ENCODE peak calls at places on chromosomes 1 and 21, in seven cellular contexts. One of them, this sample, is unnamed.

GRCh38 chr1:233673947-233674431 is 60.1 kb downstream of the KCNK1 start:
- DNase-seq in GM12892: no peak
- DNase-seq in sigmoid colon: no peak
- DNase-seq in body of pancreas: no peak
- DNase-seq in A549: peak
- DNase-seq in heart left ventricle: no peak
- DNase-seq in IMR-90: peak
- DNase-seq in this sample: no peak

GRCh38 chr1:19351858-19352257 is 39.7 kb downstream of the SLC66A1 start:
- DNase-seq in GM12892: no peak
- DNase-seq in sigmoid colon: peak
- DNase-seq in body of pancreas: no peak
- DNase-seq in A549: no peak
- DNase-seq in heart left ventricle: no peak
- DNase-seq in IMR-90: no peak
- DNase-seq in this sample: no peak

GRCh38 chr1:94265011-94265422 is 27.6 kb upstream of the ARHGAP29 start:
- DNase-seq in GM12892: no peak
- DNase-seq in sigmoid colon: no peak
- DNase-seq in body of pancreas: no peak
- DNase-seq in A549: no peak
- DNase-seq in heart left ventricle: no peak
- DNase-seq in IMR-90: no peak
- DNase-seq in this sample: no peak

GRCh38 chr1:47906466-47907191 is 90.6 kb downstream of the TRABD2B start:
- DNase-seq in GM12892: no peak
- DNase-seq in sigmoid colon: no peak
- DNase-seq in body of pancreas: no peak
- DNase-seq in A549: no peak
- DNase-seq in heart left ventricle: no peak
- DNase-seq in IMR-90: no peak
- DNase-seq in this sample: no peak

GRCh38 chr1:8473892-8474300 is 156.0 kb downstream of the SLC45A1 start:
- DNase-seq in GM12892: no peak
- DNase-seq in sigmoid colon: no peak
- DNase-seq in body of pancreas: no peak
- DNase-seq in A549: no peak
- DNase-seq in heart left ventricle: no peak
- DNase-seq in IMR-90: no peak
- DNase-seq in this sample: no peak

GRCh38 chr1:180622658-180623508 is 8.9 kb upstream of the XPR1 start:
- DNase-seq in GM12892: no peak
- DNase-seq in sigmoid colon: no peak
- DNase-seq in body of pancreas: no peak
- DNase-seq in A549: no peak
- DNase-seq in heart left ventricle: no peak
- DNase-seq in IMR-90: no peak
- DNase-seq in this sample: no peak

GRCh38 chr1:216587715-216588114 is 135.5 kb downstream of the ESRRG start:
- DNase-seq in GM12892: no peak
- DNase-seq in sigmoid colon: no peak
- DNase-seq in body of pancreas: no peak
- DNase-seq in A549: no peak
- DNase-seq in heart left ventricle: no peak
- DNase-seq in IMR-90: peak
- DNase-seq in this sample: no peak

GRCh38 chr1:39685071-39685470 is 6.2 kb downstream of the HPCAL4 start:
- DNase-seq in GM12892: no peak
- DNase-seq in sigmoid colon: no peak
- DNase-seq in body of pancreas: no peak
- DNase-seq in A549: no peak
- DNase-seq in heart left ventricle: no peak
- DNase-seq in IMR-90: no peak
- DNase-seq in this sample: no peak

GRCh38 chr1:110384581-110385321 is 6.1 kb downstream of the SLC16A4 start:
- DNase-seq in GM12892: no peak
- DNase-seq in sigmoid colon: no peak
- DNase-seq in body of pancreas: no peak
- DNase-seq in A549: no peak
- DNase-seq in heart left ventricle: no peak
- DNase-seq in IMR-90: no peak
- DNase-seq in this sample: no peak

GRCh38 chr21:45822002-45822397 is 159.6 kb upstream of the COL6A1 start:
- DNase-seq in GM12892: no peak
- DNase-seq in sigmoid colon: peak
- DNase-seq in body of pancreas: no peak
- DNase-seq in A549: no peak
- DNase-seq in heart left ventricle: no peak
- DNase-seq in IMR-90: no peak
- DNase-seq in this sample: no peak

GRCh38 chr1:183030053-183030452 is 6.8 kb downstream of the LAMC1 start:
- DNase-seq in GM12892: no peak
- DNase-seq in sigmoid colon: no peak
- DNase-seq in body of pancreas: no peak
- DNase-seq in A549: peak
- DNase-seq in heart left ventricle: no peak
- DNase-seq in IMR-90: no peak
- DNase-seq in this sample: no peak

GRCh38 chr1:246564839-246565750 is 966 bp downstream of the TFB2M start:
- DNase-seq in GM12892: no peak
- DNase-seq in sigmoid colon: no peak
- DNase-seq in body of pancreas: no peak
- DNase-seq in A549: no peak
- DNase-seq in heart left ventricle: no peak
- DNase-seq in IMR-90: no peak
- DNase-seq in this sample: peak

GRCh38 chr1:198549863-198550262 is 9.4 kb upstream of the ATP6V1G3 start:
- DNase-seq in GM12892: peak
- DNase-seq in sigmoid colon: no peak
- DNase-seq in body of pancreas: no peak
- DNase-seq in A549: no peak
- DNase-seq in heart left ventricle: no peak
- DNase-seq in IMR-90: no peak
- DNase-seq in this sample: no peak

GRCh38 chr1:116374340-116375164 is 1.5 kb downstream of the ATP1A1 start:
- DNase-seq in GM12892: no peak
- DNase-seq in sigmoid colon: no peak
- DNase-seq in body of pancreas: peak
- DNase-seq in A549: no peak
- DNase-seq in heart left ventricle: no peak
- DNase-seq in IMR-90: no peak
- DNase-seq in this sample: peak

GRCh38 chr1:159925713-159926066 is 383 bp upstream of the TAGLN2 start:
- DNase-seq in GM12892: no peak
- DNase-seq in sigmoid colon: peak
- DNase-seq in body of pancreas: peak
- DNase-seq in A549: no peak
- DNase-seq in heart left ventricle: peak
- DNase-seq in IMR-90: no peak
- DNase-seq in this sample: no peak

GRCh38 chr1:225769687-225770086 is 7.9 kb upstream of the SRP9 start:
- DNase-seq in GM12892: no peak
- DNase-seq in sigmoid colon: no peak
- DNase-seq in body of pancreas: no peak
- DNase-seq in A549: no peak
- DNase-seq in heart left ventricle: no peak
- DNase-seq in IMR-90: no peak
- DNase-seq in this sample: no peak

GRCh38 chr1:21278898-21279819 is 11.1 kb downstream of the ECE1 start:
- DNase-seq in GM12892: no peak
- DNase-seq in sigmoid colon: no peak
- DNase-seq in body of pancreas: no peak
- DNase-seq in A549: no peak
- DNase-seq in heart left ventricle: no peak
- DNase-seq in IMR-90: peak
- DNase-seq in this sample: no peak

GRCh38 chr1:29142714-29143113 is 19.0 kb upstream of the TMEM200B start:
- DNase-seq in GM12892: no peak
- DNase-seq in sigmoid colon: no peak
- DNase-seq in body of pancreas: no peak
- DNase-seq in A549: no peak
- DNase-seq in heart left ventricle: no peak
- DNase-seq in IMR-90: no peak
- DNase-seq in this sample: no peak

GRCh38 chr21:25639167-25639921 is at the start of gene JAM2:
- DNase-seq in GM12892: peak
- DNase-seq in sigmoid colon: peak
- DNase-seq in body of pancreas: peak
- DNase-seq in A549: peak
- DNase-seq in heart left ventricle: peak
- DNase-seq in IMR-90: peak
- DNase-seq in this sample: peak

GRCh38 chr21:43193651-43194302 is 25.0 kb downstream of the CRYAA start:
- DNase-seq in GM12892: no peak
- DNase-seq in sigmoid colon: peak
- DNase-seq in body of pancreas: peak
- DNase-seq in A549: no peak
- DNase-seq in heart left ventricle: peak
- DNase-seq in IMR-90: peak
- DNase-seq in this sample: no peak

DNA sequence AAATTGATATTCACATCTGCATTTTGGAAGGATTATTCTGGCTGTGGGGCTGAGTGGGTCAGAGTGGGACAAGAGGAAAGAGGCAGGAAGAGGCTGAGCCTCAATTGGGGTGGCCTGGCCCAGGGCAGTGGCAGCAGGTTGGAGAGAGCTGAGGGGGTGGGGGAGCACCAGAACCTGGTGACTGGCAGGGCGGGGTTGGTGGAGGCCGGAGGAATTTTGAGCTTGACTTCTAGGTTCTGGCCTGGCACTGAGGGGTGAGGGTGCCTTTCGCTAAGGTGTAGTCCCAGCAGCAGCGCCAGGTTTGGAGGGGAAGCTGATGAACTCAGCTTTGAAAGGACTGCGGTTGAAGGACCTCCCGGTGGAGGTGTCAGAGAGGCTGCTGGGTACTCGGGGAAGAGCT is 33.6 kb upstream of the KDM4A start:
- DNase-seq in GM12892: no peak
- DNase-seq in sigmoid colon: no peak
- DNase-seq in body of pancreas: no peak
- DNase-seq in A549: no peak
- DNase-seq in heart left ventricle: no peak
- DNase-seq in IMR-90: no peak
- DNase-seq in this sample: no peak
- TF ChIP-seq POLR2A in GM12892: no peak
- TF ChIP-seq POLR2A in sigmoid colon: no peak
- TF ChIP-seq POLR2A in body of pancreas: no peak
- TF ChIP-seq POLR2A in A549: no peak
- TF ChIP-seq POLR2A in heart left ventricle: no peak
- TF ChIP-seq POLR2A in IMR-90: no peak
- TF ChIP-seq POLR2A in this sample: no peak

GRCh38 chr1:218674280-218674773 is 329.2 kb downstream of the TGFB2 start:
- DNase-seq in GM12892: no peak
- DNase-seq in sigmoid colon: no peak
- DNase-seq in body of pancreas: peak
- DNase-seq in A549: peak
- DNase-seq in heart left ventricle: peak
- DNase-seq in IMR-90: peak
- DNase-seq in this sample: no peak
- TF ChIP-seq POLR2A in GM12892: no peak
- TF ChIP-seq POLR2A in sigmoid colon: no peak
- TF ChIP-seq POLR2A in body of pancreas: no peak
- TF ChIP-seq POLR2A in A549: no peak
- TF ChIP-seq POLR2A in heart left ventricle: no peak
- TF ChIP-seq POLR2A in IMR-90: no peak
- TF ChIP-seq POLR2A in this sample: no peak

GRCh38 chr21:33976980-33977720 is 61.5 kb upstream of the ATP5PO start:
- DNase-seq in GM12892: no peak
- DNase-seq in sigmoid colon: no peak
- DNase-seq in body of pancreas: no peak
- DNase-seq in A549: no peak
- DNase-seq in heart left ventricle: no peak
- DNase-seq in IMR-90: no peak
- DNase-seq in this sample: no peak

GRCh38 chr21:33974513-33975468 is 59.2 kb upstream of the ATP5PO start:
- DNase-seq in GM12892: no peak
- DNase-seq in sigmoid colon: no peak
- DNase-seq in body of pancreas: no peak
- DNase-seq in A549: no peak
- DNase-seq in heart left ventricle: no peak
- DNase-seq in IMR-90: no peak
- DNase-seq in this sample: no peak

GRCh38 chr21:33977721-33978369 is 62.2 kb upstream of the ATP5PO start:
- DNase-seq in GM12892: no peak
- DNase-seq in sigmoid colon: no peak
- DNase-seq in body of pancreas: no peak
- DNase-seq in A549: no peak
- DNase-seq in heart left ventricle: no peak
- DNase-seq in IMR-90: no peak
- DNase-seq in this sample: no peak

GRCh38 chr21:33976082-33976979 is 60.7 kb upstream of the ATP5PO start:
- DNase-seq in GM12892: no peak
- DNase-seq in sigmoid colon: peak
- DNase-seq in body of pancreas: peak
- DNase-seq in A549: peak
- DNase-seq in heart left ventricle: peak
- DNase-seq in IMR-90: peak
- DNase-seq in this sample: peak

GRCh38 chr21:33975548-33976081 is 60.0 kb upstream of the ATP5PO start:
- DNase-seq in GM12892: peak
- DNase-seq in sigmoid colon: no peak
- DNase-seq in body of pancreas: peak
- DNase-seq in A549: peak
- DNase-seq in heart left ventricle: no peak
- DNase-seq in IMR-90: peak
- DNase-seq in this sample: no peak
- TF ChIP-seq POLR2A in GM12892: peak
- TF ChIP-seq POLR2A in sigmoid colon: no peak
- TF ChIP-seq POLR2A in body of pancreas: no peak
- TF ChIP-seq POLR2A in A549: no peak
- TF ChIP-seq POLR2A in heart left ventricle: no peak
- TF ChIP-seq POLR2A in IMR-90: no peak
- TF ChIP-seq POLR2A in this sample: no peak

DNA sequence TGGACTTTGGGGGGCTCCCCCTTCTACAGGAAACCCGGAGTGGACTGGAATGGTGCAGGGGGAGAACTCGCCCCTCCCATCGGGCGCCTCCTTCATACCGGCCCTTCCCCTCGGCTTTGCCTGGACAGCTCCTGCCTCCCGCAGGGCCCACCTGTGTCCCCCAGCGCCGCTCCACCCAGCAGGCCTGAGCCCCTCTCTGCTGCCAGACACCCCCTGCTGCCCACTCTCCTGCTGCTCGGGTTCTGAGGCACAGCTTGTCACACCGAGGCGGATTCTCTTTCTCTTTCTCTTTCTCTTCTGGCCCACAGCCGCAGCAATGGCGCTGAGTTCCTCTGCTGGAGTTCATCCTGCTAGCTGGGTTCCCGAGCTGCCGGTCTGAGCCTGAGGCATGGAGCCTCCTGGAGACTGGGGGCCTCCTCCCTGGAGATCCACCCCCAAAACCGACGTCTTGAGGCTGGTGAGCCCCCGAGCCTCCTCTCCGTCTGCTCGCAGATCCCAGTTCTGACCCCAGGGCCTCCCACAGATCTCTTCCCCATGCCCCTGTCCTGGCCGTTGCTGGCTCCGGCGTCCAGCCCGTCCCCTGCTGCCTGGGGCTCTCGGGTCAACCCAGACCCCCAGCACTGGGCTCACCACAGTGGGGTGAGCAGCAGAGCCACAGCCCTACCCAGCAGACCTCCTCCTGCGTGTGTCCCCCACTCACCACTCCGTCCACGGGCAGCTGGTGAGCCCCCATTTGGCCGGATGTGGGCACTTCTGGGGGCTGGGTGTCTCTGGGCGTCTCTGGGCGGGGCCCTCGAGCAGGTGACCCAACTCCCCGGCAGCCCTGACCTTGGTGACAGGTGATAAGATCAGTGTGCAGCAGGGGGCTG is at the start of gene TNFRSF14:
- DNase-seq in GM12892: peak
- DNase-seq in sigmoid colon: peak
- DNase-seq in body of pancreas: peak
- DNase-seq in A549: no peak
- DNase-seq in heart left ventricle: peak
- DNase-seq in IMR-90: peak
- DNase-seq in this sample: peak
- TF ChIP-seq POLR2A in GM12892: peak
- TF ChIP-seq POLR2A in sigmoid colon: no peak
- TF ChIP-seq POLR2A in body of pancreas: peak
- TF ChIP-seq POLR2A in A549: no peak
- TF ChIP-seq POLR2A in heart left ventricle: no peak
- TF ChIP-seq POLR2A in IMR-90: no peak
- TF ChIP-seq POLR2A in this sample: peak

This sample was measured in erythroblast.